ENCODE peak calls at places on chromosomes 11 and 22, in seven cellular contexts. E, J, G, H, P, F and T are unnamed samples. For H3K27me3, the result is how much of the 10 kb centered on the place peaks cover.

GRCh38 chr11:26837154-26837553 is 115.3 kb upstream of the SLC5A12 start:
- DNase-seq in G (no peak), J (no peak), H (no peak), E (no peak), F (no peak), P (no peak), T (no peak)

GRCh38 chr11:75103380-75104026 is 6.8 kb upstream of the OR2AT4 start:
- DNase-seq in G (no peak), P (peak), J (no peak), H (no peak), F (no peak), E (no peak), T (no peak)

GRCh38 chr11:2807276-2807681 is 78.3 kb downstream of the CDKN1C start:
- DNase-seq in F (peak), G (no peak), P (no peak), J (no peak), E (peak), H (peak), T (peak)

GRCh38 chr11:28003615-28004014 is 104.3 kb downstream of the KIF18A start:
- DNase-seq in F (no peak), E (no peak), J (no peak), G (no peak), P (no peak), H (no peak), T (no peak)

GRCh38 chr11:15845261-15845660 is 511.1 kb downstream of the SOX6 start:
- DNase-seq in P (no peak), E (peak), G (peak), H (no peak), J (no peak), F (no peak), T (peak)

GRCh38 chr11:69653406-69653960 is 12.5 kb downstream of the CCND1 start:
- DNase-seq in H (no peak), P (no peak), G (no peak), F (no peak), E (no peak), J (no peak), T (no peak)

GRCh38 chr11:132959663-132960062 is 572.6 kb downstream of the OPCML start:
- DNase-seq in P (no peak), J (no peak), F (no peak), G (no peak), E (no peak), H (no peak), T (no peak)

GRCh38 chr11:42161886-42162285 is 702.4 kb upstream of the LRRC4C start:
- DNase-seq in F (no peak), E (no peak), P (no peak), H (no peak), J (no peak), G (no peak), T (no peak)

GRCh38 chr11:22256876-22257275 is 64.0 kb downstream of the ANO5 start:
- DNase-seq in F (no peak), E (no peak), J (no peak), H (no peak), P (no peak), G (no peak), T (no peak)

GRCh38 chr11:6405039-6405667 is 13.7 kb downstream of the APBB1 start:
- DNase-seq in J (no peak), H (no peak), F (peak), G (peak), E (peak), P (no peak), T (peak)

GRCh38 chr22:30906946-30907345 is 61.6 kb downstream of the MORC2 start:
- DNase-seq in F (no peak), J (no peak), E (no peak), P (no peak), G (no peak), H (no peak), T (no peak)

GRCh38 chr11:122872046-122872445 is 10.5 kb upstream of the JHY start:
- DNase-seq in F (no peak), P (no peak), G (no peak), E (no peak), J (no peak), H (no peak), T (no peak)

GRCh38 chr11:10558288-10558687 is 10.2 kb downstream of the LYVE1 start:
- DNase-seq in E (no peak), H (no peak), P (no peak), G (no peak), F (no peak), J (no peak), T (no peak)

GRCh38 chr22:38707346-38707745 is 1.6 kb downstream of the GTPBP1 start:
- DNase-seq in P (peak), F (no peak), H (no peak), G (no peak), E (no peak), J (no peak), T (no peak)

GRCh38 chr11:15163136-15163535 is 48.4 kb downstream of the INSC start:
- DNase-seq in H (no peak), E (no peak), G (no peak), F (no peak), P (no peak), J (no peak), T (no peak)

GRCh38 chr22:19080853-19081252 is 41.4 kb downstream of the DGCR2 start:
- DNase-seq in P (no peak), J (no peak), G (no peak), H (no peak), E (no peak), F (no peak), T (no peak)

GRCh38 chr22:45970709-45971388 is 6.1 kb downstream of the WNT7B start:
- DNase-seq in G (peak), J (no peak), E (peak), P (no peak), F (no peak), H (no peak), T (peak)
- H3K27me3 ChIP-seq in G (half or more), J (under half), E (half or more), P (under half), F (half or more), H (under half), T (half or more)

GRCh38 chr11:1695548-1696108 is 1.4 kb upstream of the KRTAP5-6 start:
- DNase-seq in E (no peak), J (no peak), H (no peak), P (no peak), G (no peak), F (peak), T (no peak)
- H3K27me3 ChIP-seq in E (under half), J (under half), H (under half), P (under half), G (under half), F (under half), T (half or more)

DNA sequence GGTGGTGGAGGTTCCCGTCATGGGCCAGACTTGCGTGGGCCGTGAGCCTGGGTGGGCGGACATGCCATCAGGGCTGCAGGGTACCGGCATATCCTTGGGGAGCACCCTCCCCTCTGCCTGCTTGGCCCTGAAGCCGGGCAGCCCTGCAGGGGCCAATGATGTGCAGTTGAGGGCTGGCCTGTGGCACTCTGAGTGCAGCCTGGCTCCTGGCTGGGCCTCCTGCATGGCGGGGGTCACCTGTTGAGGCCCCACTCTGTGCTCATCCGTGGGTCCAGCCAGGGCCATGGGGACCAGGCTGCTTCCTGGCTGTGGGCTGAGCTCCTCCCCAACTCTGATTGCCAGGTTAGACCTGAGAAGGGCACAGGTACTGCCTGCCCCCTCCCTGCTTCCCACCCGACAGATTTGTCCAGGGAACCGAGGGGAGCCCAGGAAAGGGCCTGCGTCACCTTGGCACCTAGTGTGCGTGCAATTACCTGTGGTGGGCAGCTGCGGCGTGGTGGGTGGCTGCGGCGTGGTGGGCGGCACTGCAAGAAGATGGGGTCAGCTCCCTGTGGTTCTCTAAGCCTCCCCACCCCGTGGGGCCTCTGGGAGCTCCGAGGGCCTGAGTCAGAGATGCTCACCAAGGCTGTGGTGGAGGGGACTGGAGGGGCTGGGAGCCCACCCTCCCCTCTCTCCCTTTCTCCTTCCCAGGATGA is 16.2 kb downstream of the MUC6 start:
- DNase-seq in F (no peak), J (no peak), G (no peak), P (no peak), E (no peak), H (no peak), T (no peak)
- H3K27me3 ChIP-seq in F (under half), J (under half), G (under half), P (under half), E (under half), H (under half), T (under half)

GRCh38 chr22:20435436-20436308 is 2.0 kb downstream of the SCARF2 start:
- DNase-seq in J (no peak), H (peak), F (peak), P (no peak), E (no peak), G (no peak), T (peak)
- H3K27me3 ChIP-seq in J (under half), H (under half), F (under half), P (under half), E (under half), G (half or more), T (half or more)

DNA sequence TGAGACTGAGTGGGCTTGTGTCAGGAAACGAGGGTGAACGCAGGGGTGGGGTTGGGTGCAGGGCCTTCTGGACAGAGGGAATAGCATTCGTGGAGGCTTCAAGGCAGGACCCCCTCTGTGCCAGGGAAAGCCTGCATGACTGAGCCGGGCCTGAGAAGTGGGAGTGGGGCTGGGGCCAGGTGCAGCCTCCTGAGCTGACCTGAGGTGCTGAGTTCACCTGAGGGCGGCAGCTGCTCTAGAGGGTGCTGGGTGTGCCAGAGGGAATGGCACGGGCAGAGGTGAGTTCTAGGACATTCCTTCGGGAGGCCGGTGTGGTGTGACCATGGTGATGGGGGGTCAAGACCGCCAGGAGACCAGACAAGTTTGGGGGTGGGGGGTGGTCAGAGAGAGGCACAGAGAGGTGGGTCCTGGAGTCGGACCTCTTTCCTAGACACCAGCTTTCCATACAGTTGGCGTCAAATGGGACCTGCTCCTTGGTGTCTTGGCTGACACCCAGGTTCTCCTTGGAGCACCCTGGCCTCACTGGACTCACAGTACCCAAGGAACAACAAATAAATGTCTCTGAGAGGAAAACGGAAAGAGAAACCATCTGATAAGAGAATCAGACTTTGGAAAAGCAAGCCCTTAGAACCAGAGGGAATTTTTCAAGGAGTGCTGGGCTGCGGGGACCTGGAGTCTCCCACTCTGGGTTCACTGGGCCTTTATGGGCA is 7.7 kb downstream of the MPPED1 start:
- DNase-seq in H (no peak), J (no peak), G (no peak), P (no peak), F (no peak), E (no peak), T (no peak)
- H3K27me3 ChIP-seq in H (under half), J (under half), G (under half), P (under half), F (under half), E (under half), T (under half)

DNA sequence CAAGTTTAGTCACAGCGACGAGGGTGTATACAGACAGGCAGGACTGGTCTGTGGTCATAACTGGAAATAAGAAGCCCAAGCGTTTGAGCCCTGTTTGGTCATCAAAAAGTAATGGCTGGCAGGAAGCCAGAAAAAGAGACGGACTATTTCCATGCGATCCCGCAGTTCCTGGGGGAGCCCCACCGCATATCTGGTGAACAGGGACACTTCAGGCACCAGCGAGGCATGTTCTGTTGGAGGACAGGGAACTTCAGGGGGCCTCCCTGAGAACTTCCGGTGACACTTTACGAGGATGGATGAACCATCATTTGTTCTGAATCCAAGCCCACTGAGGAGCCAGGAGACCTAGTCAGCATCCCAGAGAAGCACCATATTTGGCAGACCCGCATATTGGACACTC is 29.7 kb upstream of the TRIM29 start:
- DNase-seq in E (no peak), P (no peak), H (no peak), F (no peak), J (no peak), G (no peak), T (no peak)
- H3K27me3 ChIP-seq in E (under half), P (under half), H (under half), F (half or more), J (under half), G (half or more), T (half or more)

GRCh38 chr22:39718206-39718605 is 147.7 kb downstream of the CACNA1I start:
- DNase-seq in F (no peak), E (no peak), P (no peak), H (no peak), G (no peak), J (no peak), T (no peak)

GRCh38 chr22:39717099-39717498 is 146.5 kb downstream of the CACNA1I start:
- DNase-seq in J (no peak), E (no peak), H (no peak), F (peak), P (no peak), G (no peak), T (no peak)

GRCh38 chr22:39718921-39719320 is 148.4 kb downstream of the CACNA1I start:
- DNase-seq in F (no peak), J (no peak), E (no peak), G (no peak), P (no peak), H (no peak), T (no peak)

GRCh38 chr22:39721456-39722325 is 151.1 kb downstream of the CACNA1I start:
- DNase-seq in H (no peak), P (no peak), F (no peak), J (no peak), E (no peak), G (no peak), T (peak)

DNA sequence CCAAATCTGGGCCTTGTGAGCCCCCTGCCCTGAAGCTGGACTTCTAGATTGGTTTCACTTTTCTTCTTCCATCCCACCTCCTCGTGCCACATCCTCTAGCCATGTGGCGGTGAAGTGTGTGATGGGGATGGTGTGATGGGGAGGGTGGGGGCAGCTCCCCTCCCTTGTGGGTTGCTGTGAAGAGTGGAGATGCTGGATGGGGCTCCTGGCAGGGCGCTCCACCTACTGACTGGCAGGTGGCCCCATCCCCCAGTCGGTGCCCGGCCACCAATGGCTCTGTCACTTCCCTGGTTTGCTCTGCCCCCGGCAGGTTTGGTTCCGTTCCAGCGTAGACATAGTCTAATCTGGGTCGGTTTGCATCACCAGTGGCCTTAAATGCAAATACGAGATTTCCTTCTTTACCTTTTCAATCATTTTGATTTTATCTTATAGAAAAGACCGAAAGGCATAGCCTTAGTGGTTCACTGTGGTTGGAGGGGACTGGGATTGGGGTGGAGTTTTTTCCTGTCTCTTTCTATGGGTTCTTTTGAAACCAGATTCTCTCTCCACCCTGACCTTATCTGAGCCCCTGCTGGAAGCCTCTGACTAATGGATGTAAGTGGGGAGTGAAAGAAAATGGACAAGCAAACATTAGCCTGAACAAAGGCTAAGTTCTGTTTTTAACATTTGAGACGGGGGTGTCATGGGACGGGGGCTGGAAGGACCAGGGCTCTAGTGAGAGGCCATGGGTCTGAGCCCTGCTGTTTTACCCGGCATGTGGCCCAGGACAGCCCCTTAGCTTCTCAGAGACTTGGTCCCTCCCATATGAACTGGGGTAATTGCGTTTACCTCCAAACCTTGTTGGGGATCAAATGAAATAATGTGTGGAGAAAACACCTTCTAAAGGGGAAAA is 149.3 kb downstream of the CACNA1I start:
- DNase-seq in H (no peak), P (no peak), J (no peak), E (no peak), F (no peak), G (no peak), T (peak)
- H3K27me3 ChIP-seq in H (under half), P (under half), J (under half), E (under half), F (under half), G (under half), T (under half)

DNA sequence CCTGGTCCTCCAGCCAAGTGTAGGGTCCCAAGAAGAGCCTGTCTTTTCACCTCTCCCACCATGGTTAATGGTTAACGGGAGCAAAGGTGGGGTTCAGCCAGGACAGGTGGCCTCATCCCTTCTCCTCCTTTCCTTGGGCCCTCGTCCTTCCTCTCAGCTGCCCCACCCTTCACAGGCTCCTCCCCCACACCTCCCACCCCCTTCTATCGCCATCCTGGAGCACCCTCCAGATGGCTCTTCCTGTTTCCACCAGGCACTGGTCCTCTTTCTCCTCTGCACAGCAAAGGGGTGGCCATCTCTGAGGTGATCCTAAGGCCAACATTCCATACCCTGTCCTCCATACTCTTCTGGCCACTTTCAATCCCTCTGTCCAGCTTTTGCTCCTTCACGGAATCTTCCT is 48.9 kb downstream of the SLC22A12 start:
- DNase-seq in J (no peak), H (no peak), P (no peak), E (no peak), F (no peak), G (no peak), T (no peak)
- H3K27me3 ChIP-seq in J (under half), H (under half), P (under half), E (under half), F (half or more), G (half or more), T (half or more)

DNA sequence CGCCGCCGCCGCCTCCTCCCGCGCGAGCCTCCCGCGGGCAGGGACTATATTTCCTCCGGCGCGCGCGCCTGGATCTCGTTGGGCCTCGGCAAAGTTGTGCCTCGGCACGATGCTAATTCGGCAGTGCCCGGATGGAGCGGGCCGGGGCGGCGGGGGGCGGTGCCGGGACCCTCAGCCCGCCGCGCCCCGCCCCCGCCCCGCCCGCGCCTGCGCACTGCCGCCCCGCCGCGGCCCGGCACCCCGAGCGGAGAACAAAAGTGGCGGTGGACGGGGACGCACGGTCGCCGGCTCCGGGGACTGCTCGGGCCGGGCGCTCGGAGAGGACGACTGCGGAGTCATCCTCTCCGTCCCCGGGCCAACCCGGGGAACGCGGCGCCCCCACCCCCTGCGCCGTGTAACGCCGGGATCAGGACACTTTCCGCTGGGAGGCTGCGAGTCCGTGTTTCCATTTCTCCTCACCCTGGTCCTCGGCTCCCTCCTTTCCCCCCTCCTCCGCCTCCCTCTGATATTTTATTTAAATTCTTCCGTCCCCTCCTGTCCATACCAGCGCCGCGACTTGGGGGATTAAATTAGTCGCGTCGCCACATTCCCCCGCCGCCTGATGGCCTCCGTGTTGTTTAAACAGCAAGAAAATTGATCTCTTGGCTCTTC is at the start of gene PHF21B:
- DNase-seq in H (no peak), P (no peak), G (peak), E (peak), F (no peak), J (no peak), T (peak)
- H3K27me3 ChIP-seq in H (under half), P (under half), G (under half), E (under half), F (half or more), J (under half), T (under half)